ENCODE peak calls at places on chromosome 1, in nine cellular contexts. F is activated T-cell treated with anti-CD3 and anti-CD28 coated beads for 1 hour, U is HCEC 1CT, I is sciatic nerve, H is NCI-H446, T is anterior cingulate cortex, W is renal cortical epithelial cell, L is ACHN, S is HT-29. K is an unnamed sample.

GRCh38 chr1:43659384-43659783 is 9.4 kb downstream of the KDM4A start:
- DNase-seq in T (no peak), I (no peak), S (no peak), W (no peak), L (no peak), F (no peak), U (no peak), H (no peak), K (no peak)

GRCh38 chr1:9763914-9764313 is 59.9 kb downstream of the CLSTN1 start:
- DNase-seq in H (no peak), L (no peak), F (no peak), T (no peak), S (no peak), U (no peak), I (no peak), W (no peak), K (no peak)

GRCh38 chr1:56335394-56335793 is 244.0 kb downstream of the PLPP3 start:
- DNase-seq in U (no peak), T (no peak), H (no peak), L (no peak), I (no peak), W (no peak), S (no peak), F (no peak), K (no peak)

GRCh38 chr1:34113362-34113761 is 51.7 kb downstream of the CSMD2 start:
- DNase-seq in H (no peak), T (peak; percentile 9), U (no peak), S (no peak), I (no peak), W (no peak), F (no peak), L (no peak), K (no peak)

GRCh38 chr1:16075337-16076002 is 2.0 kb upstream of the FAM131C start:
- DNase-seq in F (no peak), H (peak; percentile 43), U (peak; percentile 73), W (peak; percentile 57), I (peak; percentile 78), T (no peak), S (no peak), L (peak; percentile 79), K (no peak)

GRCh38 chr1:64478594-64479248 is 8.8 kb downstream of the CACHD1 start:
- DNase-seq in U (no peak), F (no peak), W (no peak), I (no peak), S (no peak), T (no peak), L (no peak), H (no peak), K (no peak)

GRCh38 chr1:181503130-181503810 is 20.0 kb downstream of the CACNA1E start:
- DNase-seq in F (no peak), H (no peak), L (no peak), T (no peak), W (no peak), U (no peak), S (no peak), I (no peak), K (no peak)

GRCh38 chr1:170012920-170013319 is 61.6 kb downstream of the KIFAP3 start:
- DNase-seq in F (no peak), L (no peak), H (no peak), T (no peak), I (no peak), U (no peak), W (no peak), S (no peak), K (no peak)

K was measured in LNCaP clone FGC.